ENCODE peak calls at places on chromosomes 13 and 19, in six cellular contexts. U is HAP-1, E is OCI-LY7, L is pancreas, T is IMR-90, Q is adrenal gland. J is an unnamed sample.

GRCh38 chr13:40271511-40271910 is 394.9 kb downstream of the FOXO1 start:
- DNase-seq in U (no peak), E (peak; percentile 27), L (no peak), T (no peak), Q (no peak), J (no peak)

GRCh38 chr19:29012457-29012856 is 200.5 kb downstream of the UQCRFS1 start:
- DNase-seq in U (no peak), E (no peak), L (no peak), T (no peak), Q (no peak), J (no peak)

GRCh38 chr13:33279414-33279813 is 6.1 kb downstream of the STARD13 start:
- DNase-seq in U (no peak), E (no peak), L (no peak), T (no peak), Q (no peak), J (no peak)

GRCh38 chr19:13995017-13995728 is 10.9 kb downstream of the RFX1 start:
- DNase-seq in U (no peak), E (no peak), L (peak; percentile 87), T (peak; percentile 43), Q (no peak), J (no peak)

GRCh38 chr13:112069727-112070300 is 2.9 kb downstream of the SOX1 start:
- DNase-seq in U (no peak), E (no peak), L (no peak), T (no peak), Q (no peak), J (no peak)

GRCh38 chr19:12784394-12784870 is 6.9 kb upstream of the JUNB start:
- DNase-seq in U (no peak), E (peak; percentile 14), L (no peak), T (peak; percentile 46), Q (no peak), J (no peak)

GRCh38 chr13:107680115-107680514 is 535.2 kb downstream of the LIG4 start:
- DNase-seq in U (no peak), E (no peak), L (no peak), T (peak; percentile 28), Q (no peak), J (no peak)

GRCh38 chr19:18290250-18291018 is 9.0 kb upstream of the JUND start:
- DNase-seq in U (no peak), E (no peak), L (no peak), T (peak; percentile 52), Q (peak; percentile 56), J (no peak)

GRCh38 chr13:99656843-99657506 is 155.7 kb downstream of the TM9SF2 start:
- DNase-seq in U (no peak), E (no peak), L (no peak), T (no peak), Q (no peak), J (no peak)

GRCh38 chr19:4267101-4267900 is 11.8 kb upstream of the SHD start:
- DNase-seq in U (peak; percentile 54), E (peak; percentile 75), L (peak; percentile 48), T (peak; percentile 37), Q (peak; percentile 50), J (peak; percentile 88)

GRCh38 chr13:98665638-98665995 is 86.9 kb downstream of the SLC15A1 start:
- DNase-seq in U (no peak), E (no peak), L (peak; percentile 33), T (no peak), Q (no peak), J (no peak)

GRCh38 chr13:27302643-27303262 is 32.1 kb downstream of the RASL11A start:
- DNase-seq in U (no peak), E (no peak), L (no peak), T (no peak), Q (no peak), J (no peak)

GRCh38 chr19:49340069-49340864 is 5.1 kb downstream of the CD37 start:
- DNase-seq in U (peak; percentile 28), E (peak; percentile 99), L (peak; percentile 95), T (no peak), Q (peak; percentile 74), J (no peak)

GRCh38 chr13:44768233-44768632 is 192.1 kb upstream of the TSC22D1 start:
- DNase-seq in U (no peak), E (no peak), L (no peak), T (no peak), Q (no peak), J (no peak)

GRCh38 chr19:4197625-4198466 is 15.4 kb downstream of the ANKRD24 start:
- DNase-seq in U (no peak), E (no peak), L (no peak), T (no peak), Q (no peak), J (no peak)

GRCh38 chr19:3450796-3451411 is 29.4 kb downstream of the SMIM24 start:
- DNase-seq in U (no peak), E (no peak), L (no peak), T (peak; percentile 100), Q (peak; percentile 94), J (no peak)

GRCh38 chr19:57888494-57889231 is at the start of gene ZNF814:
- DNase-seq in U (no peak), E (peak; percentile 92), L (peak; percentile 56), T (peak; percentile 84), Q (peak; percentile 91), J (peak; percentile 83)

GRCh38 chr19:51439021-51439465 is 19.2 kb downstream of the SIGLEC8 start:
- DNase-seq in U (no peak), E (peak; percentile 58), L (no peak), T (no peak), Q (no peak), J (no peak)

GRCh38 chr13:106105153-106105552 is 430.3 kb downstream of the EFNB2 start:
- DNase-seq in U (no peak), E (no peak), L (no peak), T (peak; percentile 11), Q (no peak), J (no peak)

GRCh38 chr19:1231729-1232128 is 6.1 kb downstream of the CBARP start:
- DNase-seq in U (no peak), E (no peak), L (no peak), T (no peak), Q (no peak), J (no peak)

GRCh38 chr19:52566588-52566987 is 3.5 kb upstream of the ZNF701 start:
- DNase-seq in U (no peak), E (no peak), L (no peak), T (peak; percentile 84), Q (no peak), J (no peak)

GRCh38 chr13:41960195-41960699 is 662 bp downstream of the VWA8 start:
- DNase-seq in U (no peak), E (peak; percentile 41), L (peak; percentile 4), T (peak; percentile 29), Q (peak; percentile 60), J (no peak)

GRCh38 chr13:49098198-49098597 is 121.9 kb upstream of the MLNR start:
- DNase-seq in U (peak; percentile 26), E (no peak), L (peak; percentile 23), T (peak; percentile 99), Q (peak; percentile 65), J (no peak)

GRCh38 chr13:42040730-42041016 is 7.8 kb upstream of the DGKH start:
- DNase-seq in U (no peak), E (no peak), L (no peak), T (no peak), Q (no peak), J (no peak)

GRCh38 chr19:39126593-39127187 is 1.1 kb downstream of the PAK4 start:
- DNase-seq in U (peak; percentile 30), E (no peak), L (peak; percentile 84), T (no peak), Q (no peak), J (no peak)
- H3K4me1 ChIP-seq in U (peaks cover 10% of the 10 kb centered on the region), E (peaks cover 20% of the 10 kb centered on the region), L (peaks cover 37% of the 10 kb centered on the region), T (peaks cover 6% of the 10 kb centered on the region), Q (peaks cover 49% of the 10 kb centered on the region), J (peaks cover 4% of the 10 kb centered on the region)

DNA sequence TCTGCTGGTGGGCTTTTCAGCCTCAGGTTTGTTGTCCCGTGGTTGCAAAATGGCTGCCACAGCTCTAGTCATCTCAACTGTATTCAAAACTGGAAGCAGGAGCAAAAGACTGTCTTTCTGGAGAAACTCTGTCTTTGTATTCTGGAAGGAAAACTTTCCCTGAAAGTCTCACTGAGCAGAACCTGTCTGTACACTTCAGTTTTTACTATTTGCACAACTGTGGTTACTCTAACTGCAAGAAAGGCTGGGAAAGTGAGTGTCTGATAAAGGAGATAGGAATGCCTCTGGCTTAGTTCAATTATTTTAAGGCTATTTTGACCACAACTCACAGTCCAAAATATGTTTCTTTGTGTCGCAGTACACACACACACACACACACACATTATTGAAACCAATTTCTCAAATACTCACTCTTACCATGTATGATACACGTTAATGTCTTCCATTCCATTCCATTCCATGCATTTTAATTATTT is 49.7 kb upstream of the EHD2 start:
- DNase-seq in U (no peak), E (no peak), L (no peak), T (peak; percentile 96), Q (no peak), J (no peak)
- H3K4me3 ChIP-seq in U (no peak overlapping the region), E (no peak overlapping the region), L (no peak overlapping the region), T (no peak overlapping the region), Q (no peak overlapping the region), J (no peak overlapping the region)

GRCh38 chr13:114074671-114075315 is 57.6 kb downstream of the RASA3 start:
- DNase-seq in U (no peak), E (no peak), L (no peak), T (no peak), Q (no peak), J (no peak)
- H3K4me1 ChIP-seq in U (peaks cover 10% of the 10 kb centered on the region), E (no peaks in the 10 kb centered on the region), L (no peaks in the 10 kb centered on the region), T (peaks cover 20% of the 10 kb centered on the region), Q (peaks cover 4% of the 10 kb centered on the region), J (no peaks in the 10 kb centered on the region)

DNA sequence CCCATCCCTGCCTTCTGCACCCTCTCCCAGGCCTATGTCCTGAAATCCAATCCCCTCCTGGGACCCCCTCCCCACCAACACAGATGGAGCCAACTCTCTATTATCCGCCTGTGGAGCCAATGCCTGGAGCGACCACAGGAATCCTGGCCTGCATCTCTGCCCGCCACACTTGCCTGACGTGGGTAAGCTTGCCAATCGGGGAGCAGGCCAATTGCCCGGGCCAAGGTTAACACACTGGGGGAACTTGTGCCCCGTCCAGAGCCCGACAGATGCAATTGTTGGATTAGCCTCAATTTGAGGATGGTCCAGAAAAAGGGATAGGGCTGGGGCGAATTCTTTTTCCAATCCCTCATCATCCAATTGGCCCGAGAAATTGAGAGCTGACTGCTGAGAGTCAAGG is 5.9 kb downstream of the WIZ start:
- DNase-seq in U (no peak), E (no peak), L (no peak), T (no peak), Q (no peak), J (no peak)
- H3K4me3 ChIP-seq in U (no peak overlapping the region), E (no peak overlapping the region), L (no peak overlapping the region), T (no peak overlapping the region), Q (no peak overlapping the region), J (no peak overlapping the region)

J was measured in iPS DF 6.9.